ENCODE peak calls at places on chromosome 2, in six cellular contexts. One of them, this sample, is unnamed.

GRCh38 chr2:218944759-218945404 is 14.6 kb upstream of the CDK5R2 start:
- DNase-seq in HCT116: no peak
- DNase-seq in H1: no peak
- DNase-seq in K562: no peak
- DNase-seq in HepG2: no peak
- DNase-seq in SK-N-SH: no peak
- DNase-seq in this sample: no peak

GRCh38 chr2:36705326-36706020 is 9.0 kb downstream of the VIT start:
- DNase-seq in H1: no peak
- DNase-seq in HCT116: no peak
- DNase-seq in SK-N-SH: no peak
- DNase-seq in HepG2: no peak
- DNase-seq in K562: no peak
- DNase-seq in this sample: no peak

GRCh38 chr2:96273763-96274162 is 7.7 kb downstream of the CIAO1 start:
- DNase-seq in HepG2: peak
- DNase-seq in HCT116: no peak
- DNase-seq in H1: no peak
- DNase-seq in SK-N-SH: no peak
- DNase-seq in K562: no peak
- DNase-seq in this sample: no peak

GRCh38 chr2:215430528-215431187 is 5.2 kb downstream of the FN1 start:
- DNase-seq in HepG2: no peak
- DNase-seq in HCT116: no peak
- DNase-seq in H1: no peak
- DNase-seq in K562: no peak
- DNase-seq in SK-N-SH: no peak
- DNase-seq in this sample: no peak

GRCh38 chr2:8402222-8402621 is 279.6 kb upstream of the ID2 start:
- DNase-seq in HCT116: no peak
- DNase-seq in H1: no peak
- DNase-seq in SK-N-SH: no peak
- DNase-seq in HepG2: no peak
- DNase-seq in K562: no peak
- DNase-seq in this sample: no peak

GRCh38 chr2:161232571-161232970 is 72.3 kb downstream of the TANK start:
- DNase-seq in K562: no peak
- DNase-seq in HCT116: no peak
- DNase-seq in HepG2: no peak
- DNase-seq in H1: no peak
- DNase-seq in SK-N-SH: no peak
- DNase-seq in this sample: no peak

GRCh38 chr2:142128105-142128504 is 2.7 kb downstream of the LRP1B start:
- DNase-seq in HepG2: no peak
- DNase-seq in HCT116: no peak
- DNase-seq in H1: no peak
- DNase-seq in K562: no peak
- DNase-seq in SK-N-SH: no peak
- DNase-seq in this sample: no peak

GRCh38 chr2:6224267-6224666 is 532.1 kb downstream of the SOX11 start:
- DNase-seq in HCT116: no peak
- DNase-seq in SK-N-SH: no peak
- DNase-seq in H1: no peak
- DNase-seq in HepG2: no peak
- DNase-seq in K562: no peak
- DNase-seq in this sample: peak

GRCh38 chr2:105573910-105574655 is 170.6 kb upstream of the NCK2 start:
- DNase-seq in HepG2: no peak
- DNase-seq in K562: no peak
- DNase-seq in H1: no peak
- DNase-seq in HCT116: no peak
- DNase-seq in SK-N-SH: no peak
- DNase-seq in this sample: no peak

GRCh38 chr2:165208094-165208493 is 4.2 kb upstream of the SCN3A start:
- DNase-seq in HepG2: no peak
- DNase-seq in K562: no peak
- DNase-seq in HCT116: no peak
- DNase-seq in H1: no peak
- DNase-seq in SK-N-SH: no peak
- DNase-seq in this sample: no peak

GRCh38 chr2:23435250-23436035 is 50.5 kb downstream of the KLHL29 start:
- DNase-seq in HCT116: no peak
- DNase-seq in HepG2: no peak
- DNase-seq in SK-N-SH: no peak
- DNase-seq in K562: no peak
- DNase-seq in H1: no peak
- DNase-seq in this sample: no peak

GRCh38 chr2:137093116-137093515 is 327.8 kb downstream of the THSD7B start:
- DNase-seq in SK-N-SH: no peak
- DNase-seq in HepG2: no peak
- DNase-seq in K562: no peak
- DNase-seq in H1: no peak
- DNase-seq in HCT116: no peak
- DNase-seq in this sample: no peak

GRCh38 chr2:235088608-235089020 is 136.8 kb downstream of the SH3BP4 start:
- DNase-seq in HepG2: peak
- DNase-seq in H1: no peak
- DNase-seq in K562: no peak
- DNase-seq in SK-N-SH: no peak
- DNase-seq in HCT116: no peak
- DNase-seq in this sample: no peak

GRCh38 chr2:202064206-202064880 is 8.7 kb upstream of the KIAA2012 start:
- DNase-seq in HepG2: no peak
- DNase-seq in HCT116: no peak
- DNase-seq in SK-N-SH: peak
- DNase-seq in H1: no peak
- DNase-seq in K562: no peak
- DNase-seq in this sample: no peak

DNA sequence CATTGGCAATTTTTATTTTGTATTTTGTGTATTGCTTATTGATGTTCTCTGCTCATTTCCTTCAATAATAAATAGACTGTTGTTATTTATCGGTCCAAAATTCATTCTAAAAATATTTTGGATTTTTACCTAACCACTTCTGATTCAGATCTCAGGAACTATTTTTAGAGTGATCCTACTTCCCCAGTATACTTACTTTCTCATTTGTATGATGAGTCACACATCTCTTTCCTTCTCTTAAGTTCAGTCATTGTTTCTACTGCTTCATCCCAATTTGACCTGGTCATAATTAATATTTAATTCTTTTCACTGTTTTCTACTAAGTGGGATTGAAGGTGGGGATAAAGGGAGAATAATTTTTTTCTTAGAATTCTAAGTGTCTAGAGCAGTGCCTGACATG is 75.1 kb downstream of the AGPS start:
- DNase-seq in K562: no peak
- DNase-seq in HCT116: no peak
- DNase-seq in SK-N-SH: no peak
- DNase-seq in H1: no peak
- DNase-seq in HepG2: no peak
- DNase-seq in this sample: no peak
- TF ChIP-seq JUND in K562: no peak
- TF ChIP-seq JUND in HCT116: peak
- TF ChIP-seq JUND in SK-N-SH: peak
- TF ChIP-seq JUND in H1: no peak
- TF ChIP-seq JUND in HepG2: no peak
- TF ChIP-seq JUND in this sample: no peak

DNA sequence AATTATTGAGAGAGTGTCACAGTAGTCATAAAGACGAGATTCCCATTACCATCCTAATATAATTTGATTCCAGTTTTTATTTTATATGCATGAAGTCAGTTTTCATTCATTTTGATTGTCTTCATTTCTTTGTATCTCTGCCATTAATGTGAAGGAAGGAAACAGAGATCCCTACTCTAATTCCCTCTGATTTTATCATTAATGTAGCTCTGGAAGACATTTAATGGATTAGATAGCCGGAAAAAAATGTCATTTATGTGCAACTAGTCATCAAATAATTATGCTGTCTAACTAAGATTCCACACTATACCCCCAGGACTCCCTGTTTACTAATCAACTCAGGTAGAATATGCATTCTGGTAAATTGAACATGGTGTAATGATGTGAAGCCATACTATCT is 19.9 kb downstream of the RHBDD1 start:
- DNase-seq in H1: no peak
- DNase-seq in HCT116: no peak
- DNase-seq in SK-N-SH: peak
- DNase-seq in K562: no peak
- DNase-seq in HepG2: no peak
- DNase-seq in this sample: no peak
- TF ChIP-seq JUND in H1: no peak
- TF ChIP-seq JUND in HCT116: no peak
- TF ChIP-seq JUND in SK-N-SH: no peak
- TF ChIP-seq JUND in K562: no peak
- TF ChIP-seq JUND in HepG2: no peak
- TF ChIP-seq JUND in this sample: no peak

DNA sequence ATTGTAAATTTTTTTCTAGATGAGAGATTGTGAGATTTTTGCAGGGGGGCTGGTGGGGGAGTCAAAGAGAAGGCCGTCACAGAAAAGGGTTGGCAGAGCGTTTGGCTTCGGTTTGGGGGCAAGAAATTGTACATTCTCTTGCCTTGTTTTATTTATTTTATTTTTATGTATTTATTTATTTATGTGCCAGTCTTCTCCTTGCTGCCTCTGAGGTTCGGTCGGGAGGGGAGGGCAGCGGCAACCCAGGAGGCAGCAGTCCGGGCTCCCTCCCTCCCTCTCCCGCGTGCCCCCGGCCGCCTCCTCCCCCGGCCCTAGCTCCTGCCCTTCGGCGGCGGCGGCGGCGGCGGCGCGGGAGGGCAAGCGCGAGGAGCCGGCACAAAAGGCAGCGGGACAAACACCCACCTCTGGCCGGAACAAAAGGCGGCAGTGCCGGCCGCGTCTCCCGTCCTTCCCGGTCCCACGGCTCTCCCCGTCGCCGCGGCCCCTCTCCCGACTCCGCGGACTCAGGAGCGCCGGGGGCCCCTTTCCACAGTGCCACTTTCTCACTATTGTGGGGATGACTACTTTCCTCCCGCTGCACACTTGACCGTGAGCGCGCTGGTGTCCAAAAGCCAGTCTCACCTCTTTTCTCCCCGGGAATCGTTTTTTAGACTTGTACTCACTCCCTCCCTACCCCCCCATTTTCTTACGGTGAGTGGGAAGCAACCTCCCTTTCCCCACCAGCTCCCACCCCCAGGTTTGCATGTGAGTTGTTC is 1.2 kb downstream of the BCL11A start:
- DNase-seq in HCT116: no peak
- DNase-seq in H1: no peak
- DNase-seq in HepG2: no peak
- DNase-seq in SK-N-SH: peak
- DNase-seq in K562: no peak
- DNase-seq in this sample: no peak
- TF ChIP-seq JUND in HCT116: no peak
- TF ChIP-seq JUND in H1: no peak
- TF ChIP-seq JUND in HepG2: no peak
- TF ChIP-seq JUND in SK-N-SH: no peak
- TF ChIP-seq JUND in K562: no peak
- TF ChIP-seq JUND in this sample: no peak

DNA sequence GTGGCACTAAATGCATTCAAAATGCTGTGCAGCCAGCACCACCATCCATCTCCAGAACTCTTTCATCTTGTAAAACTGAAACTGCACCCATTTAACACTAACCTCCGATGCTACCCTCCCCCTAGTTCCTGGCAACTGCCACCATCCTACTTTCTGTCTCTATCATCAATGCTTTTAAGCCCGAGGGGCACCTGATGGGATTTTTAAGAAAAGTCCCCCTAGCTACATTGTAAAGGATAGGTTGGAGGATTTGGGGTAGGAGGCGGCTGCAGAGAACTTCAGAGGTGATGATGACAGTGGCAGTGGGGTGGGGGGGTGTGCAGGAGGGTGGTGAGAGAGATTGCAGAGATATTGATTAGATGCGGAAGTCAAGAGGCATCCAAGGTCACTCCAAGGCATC is 10.8 kb upstream of the YWHAQ start:
- DNase-seq in HepG2: no peak
- DNase-seq in SK-N-SH: no peak
- DNase-seq in K562: no peak
- DNase-seq in HCT116: no peak
- DNase-seq in H1: no peak
- DNase-seq in this sample: no peak
- TF ChIP-seq JUND in HepG2: no peak
- TF ChIP-seq JUND in SK-N-SH: no peak
- TF ChIP-seq JUND in K562: no peak
- TF ChIP-seq JUND in HCT116: no peak
- TF ChIP-seq JUND in H1: no peak
- TF ChIP-seq JUND in this sample: no peak

GRCh38 chr2:12288048-12288447 is 428.7 kb upstream of the TRIB2 start:
- DNase-seq in HCT116: no peak
- DNase-seq in HepG2: no peak
- DNase-seq in K562: peak
- DNase-seq in H1: no peak
- DNase-seq in SK-N-SH: no peak
- DNase-seq in this sample: no peak

GRCh38 chr2:12284487-12284886 is 432.2 kb upstream of the TRIB2 start:
- DNase-seq in K562: no peak
- DNase-seq in H1: no peak
- DNase-seq in SK-N-SH: no peak
- DNase-seq in HCT116: no peak
- DNase-seq in HepG2: no peak
- DNase-seq in this sample: no peak

GRCh38 chr2:12284037-12284436 is 432.7 kb upstream of the TRIB2 start:
- DNase-seq in H1: no peak
- DNase-seq in SK-N-SH: no peak
- DNase-seq in HepG2: no peak
- DNase-seq in K562: no peak
- DNase-seq in HCT116: no peak
- DNase-seq in this sample: no peak

GRCh38 chr2:12287220-12287751 is 429.4 kb upstream of the TRIB2 start:
- DNase-seq in SK-N-SH: no peak
- DNase-seq in HCT116: no peak
- DNase-seq in H1: no peak
- DNase-seq in HepG2: no peak
- DNase-seq in K562: peak
- DNase-seq in this sample: no peak

GRCh38 chr2:12286347-12286746 is 430.4 kb upstream of the TRIB2 start:
- DNase-seq in HCT116: no peak
- DNase-seq in H1: no peak
- DNase-seq in HepG2: no peak
- DNase-seq in SK-N-SH: no peak
- DNase-seq in K562: no peak
- DNase-seq in this sample: no peak
- TF ChIP-seq JUND in HCT116: no peak
- TF ChIP-seq JUND in H1: no peak
- TF ChIP-seq JUND in HepG2: no peak
- TF ChIP-seq JUND in SK-N-SH: no peak
- TF ChIP-seq JUND in K562: no peak
- TF ChIP-seq JUND in this sample: no peak

GRCh38 chr2:189865836-189866235 is 81.6 kb downstream of the PMS1 start:
- DNase-seq in HepG2: no peak
- DNase-seq in K562: no peak
- DNase-seq in H1: no peak
- DNase-seq in SK-N-SH: no peak
- DNase-seq in HCT116: no peak
- DNase-seq in this sample: no peak
- TF ChIP-seq JUND in HepG2: no peak
- TF ChIP-seq JUND in K562: no peak
- TF ChIP-seq JUND in H1: no peak
- TF ChIP-seq JUND in SK-N-SH: no peak
- TF ChIP-seq JUND in HCT116: no peak
- TF ChIP-seq JUND in this sample: no peak